ENCODE peak calls at places on chromosomes 2 and 18, in four cellular contexts. One of them, this sample, is unnamed.

GRCh38 chr2:220913384-220913783 is 658.7 kb downstream of the EPHA4 start:
- DNase-seq in cardiac fibroblast: no peak
- DNase-seq in activated effector memory CD4-positive, alpha-beta T cell treated with anti-CD3 and anti-CD28 coated beads, Interleukin-2, amount 50 U/mL, for 16 hours: no peak
- DNase-seq in amniotic stem cell: no peak
- DNase-seq in this sample: no peak

GRCh38 chr2:219706823-219707281 is 79.4 kb downstream of the SLC4A3 start:
- DNase-seq in cardiac fibroblast: peak; percentile 49
- DNase-seq in activated effector memory CD4-positive, alpha-beta T cell treated with anti-CD3 and anti-CD28 coated beads, Interleukin-2, amount 50 U/mL, for 16 hours: no peak
- DNase-seq in amniotic stem cell: no peak
- DNase-seq in this sample: peak; percentile 46

GRCh38 chr2:105396254-105397024 is 2.4 kb downstream of the FHL2 start:
- DNase-seq in cardiac fibroblast: peak; percentile 99
- DNase-seq in activated effector memory CD4-positive, alpha-beta T cell treated with anti-CD3 and anti-CD28 coated beads, Interleukin-2, amount 50 U/mL, for 16 hours: peak; percentile 75
- DNase-seq in amniotic stem cell: peak; percentile 95
- DNase-seq in this sample: no peak

GRCh38 chr2:190511104-190511503 is 23.4 kb downstream of the NEMP2 start:
- DNase-seq in cardiac fibroblast: peak; percentile 64
- DNase-seq in activated effector memory CD4-positive, alpha-beta T cell treated with anti-CD3 and anti-CD28 coated beads, Interleukin-2, amount 50 U/mL, for 16 hours: no peak
- DNase-seq in amniotic stem cell: no peak
- DNase-seq in this sample: peak; percentile 58

GRCh38 chr2:173054466-173054865 is 21.2 kb upstream of the MAP3K20 start:
- DNase-seq in cardiac fibroblast: no peak
- DNase-seq in activated effector memory CD4-positive, alpha-beta T cell treated with anti-CD3 and anti-CD28 coated beads, Interleukin-2, amount 50 U/mL, for 16 hours: no peak
- DNase-seq in amniotic stem cell: no peak
- DNase-seq in this sample: no peak

GRCh38 chr2:110784047-110784631 is 51.8 kb downstream of the ACOXL start:
- DNase-seq in cardiac fibroblast: no peak
- DNase-seq in activated effector memory CD4-positive, alpha-beta T cell treated with anti-CD3 and anti-CD28 coated beads, Interleukin-2, amount 50 U/mL, for 16 hours: no peak
- DNase-seq in amniotic stem cell: no peak
- DNase-seq in this sample: no peak

GRCh38 chr2:241239552-241240202 is 51.2 kb downstream of the ANO7 start:
- DNase-seq in cardiac fibroblast: no peak
- DNase-seq in activated effector memory CD4-positive, alpha-beta T cell treated with anti-CD3 and anti-CD28 coated beads, Interleukin-2, amount 50 U/mL, for 16 hours: no peak
- DNase-seq in amniotic stem cell: no peak
- DNase-seq in this sample: no peak

GRCh38 chr2:136019304-136019703 is 33.9 kb upstream of the DARS1 start:
- DNase-seq in cardiac fibroblast: no peak
- DNase-seq in activated effector memory CD4-positive, alpha-beta T cell treated with anti-CD3 and anti-CD28 coated beads, Interleukin-2, amount 50 U/mL, for 16 hours: no peak
- DNase-seq in amniotic stem cell: no peak
- DNase-seq in this sample: peak; percentile 63

GRCh38 chr2:217162533-217162932 is 302.7 kb upstream of the TNP1 start:
- DNase-seq in cardiac fibroblast: peak; percentile 70
- DNase-seq in activated effector memory CD4-positive, alpha-beta T cell treated with anti-CD3 and anti-CD28 coated beads, Interleukin-2, amount 50 U/mL, for 16 hours: no peak
- DNase-seq in amniotic stem cell: peak; percentile 3
- DNase-seq in this sample: peak; percentile 34

GRCh38 chr2:19127616-19128015 is 230.8 kb downstream of the OSR1 start:
- DNase-seq in cardiac fibroblast: no peak
- DNase-seq in activated effector memory CD4-positive, alpha-beta T cell treated with anti-CD3 and anti-CD28 coated beads, Interleukin-2, amount 50 U/mL, for 16 hours: no peak
- DNase-seq in amniotic stem cell: no peak
- DNase-seq in this sample: no peak

GRCh38 chr2:159064446-159065301 is 96.2 kb downstream of the TANC1 start:
- DNase-seq in cardiac fibroblast: peak; percentile 51
- DNase-seq in activated effector memory CD4-positive, alpha-beta T cell treated with anti-CD3 and anti-CD28 coated beads, Interleukin-2, amount 50 U/mL, for 16 hours: no peak
- DNase-seq in amniotic stem cell: no peak
- DNase-seq in this sample: peak; percentile 72

GRCh38 chr2:23658466-23658942 is 268.4 kb downstream of the ATAD2B start:
- DNase-seq in cardiac fibroblast: peak; percentile 54
- DNase-seq in activated effector memory CD4-positive, alpha-beta T cell treated with anti-CD3 and anti-CD28 coated beads, Interleukin-2, amount 50 U/mL, for 16 hours: no peak
- DNase-seq in amniotic stem cell: no peak
- DNase-seq in this sample: peak; percentile 86

GRCh38 chr2:71694501-71695234 is 241.3 kb downstream of the DYSF start:
- DNase-seq in cardiac fibroblast: no peak
- DNase-seq in activated effector memory CD4-positive, alpha-beta T cell treated with anti-CD3 and anti-CD28 coated beads, Interleukin-2, amount 50 U/mL, for 16 hours: peak; percentile 50
- DNase-seq in amniotic stem cell: no peak
- DNase-seq in this sample: no peak

GRCh38 chr2:11329759-11330158 is 14.7 kb downstream of the ROCK2 start:
- DNase-seq in cardiac fibroblast: peak; percentile 71
- DNase-seq in activated effector memory CD4-positive, alpha-beta T cell treated with anti-CD3 and anti-CD28 coated beads, Interleukin-2, amount 50 U/mL, for 16 hours: no peak
- DNase-seq in amniotic stem cell: peak; percentile 36
- DNase-seq in this sample: no peak

GRCh38 chr18:904135-905090 is at the start of gene ADCYAP1:
- DNase-seq in cardiac fibroblast: peak; percentile 10
- DNase-seq in activated effector memory CD4-positive, alpha-beta T cell treated with anti-CD3 and anti-CD28 coated beads, Interleukin-2, amount 50 U/mL, for 16 hours: no peak
- DNase-seq in amniotic stem cell: no peak
- DNase-seq in this sample: peak; percentile 56

GRCh38 chr18:42182728-42183700 is 228.0 kb downstream of the PIK3C3 start:
- DNase-seq in cardiac fibroblast: peak; percentile 18
- DNase-seq in activated effector memory CD4-positive, alpha-beta T cell treated with anti-CD3 and anti-CD28 coated beads, Interleukin-2, amount 50 U/mL, for 16 hours: no peak
- DNase-seq in amniotic stem cell: peak; percentile 14
- DNase-seq in this sample: peak; percentile 43

GRCh38 chr2:148021059-148021985 is at the start of gene MBD5:
- DNase-seq in cardiac fibroblast: peak; percentile 44
- DNase-seq in activated effector memory CD4-positive, alpha-beta T cell treated with anti-CD3 and anti-CD28 coated beads, Interleukin-2, amount 50 U/mL, for 16 hours: peak; percentile 85
- DNase-seq in amniotic stem cell: peak; percentile 15
- DNase-seq in this sample: peak; percentile 89

GRCh38 chr2:219281588-219281987 is 2.4 kb downstream of the DNAJB2 start:
- DNase-seq in cardiac fibroblast: no peak
- DNase-seq in activated effector memory CD4-positive, alpha-beta T cell treated with anti-CD3 and anti-CD28 coated beads, Interleukin-2, amount 50 U/mL, for 16 hours: no peak
- DNase-seq in amniotic stem cell: no peak
- DNase-seq in this sample: peak; percentile 55

GRCh38 chr2:104758199-104758620 is 95.7 kb upstream of the POU3F3 start:
- DNase-seq in cardiac fibroblast: peak; percentile 31
- DNase-seq in activated effector memory CD4-positive, alpha-beta T cell treated with anti-CD3 and anti-CD28 coated beads, Interleukin-2, amount 50 U/mL, for 16 hours: no peak
- DNase-seq in amniotic stem cell: no peak
- DNase-seq in this sample: peak; percentile 72

GRCh38 chr2:190791983-190792575 is 88.5 kb upstream of the GLS start:
- DNase-seq in cardiac fibroblast: no peak
- DNase-seq in activated effector memory CD4-positive, alpha-beta T cell treated with anti-CD3 and anti-CD28 coated beads, Interleukin-2, amount 50 U/mL, for 16 hours: no peak
- DNase-seq in amniotic stem cell: no peak
- DNase-seq in this sample: no peak

GRCh38 chr2:156065912-156066311 is 266.6 kb downstream of the NR4A2 start:
- DNase-seq in cardiac fibroblast: no peak
- DNase-seq in activated effector memory CD4-positive, alpha-beta T cell treated with anti-CD3 and anti-CD28 coated beads, Interleukin-2, amount 50 U/mL, for 16 hours: no peak
- DNase-seq in amniotic stem cell: no peak
- DNase-seq in this sample: no peak

GRCh38 chr2:11688222-11689069 is 18.5 kb upstream of the NTSR2 start:
- DNase-seq in cardiac fibroblast: peak; percentile 81
- DNase-seq in activated effector memory CD4-positive, alpha-beta T cell treated with anti-CD3 and anti-CD28 coated beads, Interleukin-2, amount 50 U/mL, for 16 hours: peak; percentile 92
- DNase-seq in amniotic stem cell: peak; percentile 69
- DNase-seq in this sample: peak; percentile 92

This sample was measured in left kidney.